ENCODE peak calls at places on chromosomes 6 and 20, in nine cellular contexts. One of them, this sample, is unnamed.

GRCh38 chr20:55540013-55540412 is 465.3 kb downstream of the CBLN4 start:
- DNase-seq in H1: no peak
- DNase-seq in globus pallidus: no peak
- DNase-seq in putamen: no peak
- DNase-seq in GM23248: no peak
- DNase-seq in SW 1271: no peak
- DNase-seq in left ventricle myocardium superior: no peak
- DNase-seq in HepG2: no peak
- DNase-seq in NCI-H2107: no peak
- DNase-seq in this sample: no peak

GRCh38 chr6:125046107-125046925 is 84.1 kb downstream of the RNF217 start:
- DNase-seq in SW 1271: no peak
- DNase-seq in NCI-H2107: no peak
- DNase-seq in left ventricle myocardium superior: no peak
- DNase-seq in putamen: no peak
- DNase-seq in GM23248: peak
- DNase-seq in H1: no peak
- DNase-seq in HepG2: no peak
- DNase-seq in globus pallidus: no peak
- DNase-seq in this sample: no peak

GRCh38 chr6:42674780-42675179 is 47.6 kb downstream of the PRPH2 start:
- DNase-seq in GM23248: no peak
- DNase-seq in SW 1271: no peak
- DNase-seq in NCI-H2107: no peak
- DNase-seq in globus pallidus: no peak
- DNase-seq in H1: no peak
- DNase-seq in HepG2: no peak
- DNase-seq in putamen: no peak
- DNase-seq in left ventricle myocardium superior: no peak
- DNase-seq in this sample: no peak

GRCh38 chr20:38937978-38938473 is 11.8 kb downstream of the FAM83D start:
- DNase-seq in left ventricle myocardium superior: no peak
- DNase-seq in putamen: no peak
- DNase-seq in H1: no peak
- DNase-seq in NCI-H2107: peak
- DNase-seq in globus pallidus: no peak
- DNase-seq in GM23248: no peak
- DNase-seq in HepG2: no peak
- DNase-seq in SW 1271: no peak
- DNase-seq in this sample: no peak

GRCh38 chr6:75143186-75143585 is 62.7 kb downstream of the COL12A1 start:
- DNase-seq in globus pallidus: no peak
- DNase-seq in left ventricle myocardium superior: no peak
- DNase-seq in SW 1271: no peak
- DNase-seq in HepG2: no peak
- DNase-seq in NCI-H2107: no peak
- DNase-seq in H1: no peak
- DNase-seq in GM23248: peak
- DNase-seq in putamen: no peak
- DNase-seq in this sample: no peak

GRCh38 chr20:22232473-22232872 is 351.9 kb downstream of the FOXA2 start:
- DNase-seq in GM23248: no peak
- DNase-seq in SW 1271: no peak
- DNase-seq in putamen: no peak
- DNase-seq in NCI-H2107: no peak
- DNase-seq in globus pallidus: no peak
- DNase-seq in left ventricle myocardium superior: no peak
- DNase-seq in H1: no peak
- DNase-seq in HepG2: no peak
- DNase-seq in this sample: no peak

GRCh38 chr6:1952726-1953360 is 292.6 kb downstream of the GMDS start:
- DNase-seq in putamen: no peak
- DNase-seq in left ventricle myocardium superior: no peak
- DNase-seq in NCI-H2107: no peak
- DNase-seq in HepG2: no peak
- DNase-seq in globus pallidus: no peak
- DNase-seq in GM23248: peak
- DNase-seq in SW 1271: no peak
- DNase-seq in H1: no peak
- DNase-seq in this sample: no peak

GRCh38 chr20:57589123-57589727 is 28.3 kb downstream of the PCK1 start:
- DNase-seq in GM23248: no peak
- DNase-seq in HepG2: no peak
- DNase-seq in putamen: no peak
- DNase-seq in left ventricle myocardium superior: no peak
- DNase-seq in SW 1271: no peak
- DNase-seq in H1: no peak
- DNase-seq in NCI-H2107: no peak
- DNase-seq in globus pallidus: no peak
- DNase-seq in this sample: no peak

GRCh38 chr6:143772110-143772509 is 71.0 kb upstream of the LTV1 start:
- DNase-seq in H1: no peak
- DNase-seq in globus pallidus: no peak
- DNase-seq in putamen: no peak
- DNase-seq in NCI-H2107: no peak
- DNase-seq in SW 1271: no peak
- DNase-seq in HepG2: no peak
- DNase-seq in left ventricle myocardium superior: no peak
- DNase-seq in GM23248: peak
- DNase-seq in this sample: no peak

GRCh38 chr6:113901482-113901881 is 44.3 kb downstream of the MARCKS start:
- DNase-seq in globus pallidus: no peak
- DNase-seq in left ventricle myocardium superior: no peak
- DNase-seq in GM23248: peak
- DNase-seq in NCI-H2107: no peak
- DNase-seq in HepG2: no peak
- DNase-seq in H1: no peak
- DNase-seq in SW 1271: no peak
- DNase-seq in putamen: no peak
- DNase-seq in this sample: no peak

GRCh38 chr20:38604873-38605303 is 3.3 kb downstream of the ARHGAP40 start:
- DNase-seq in SW 1271: no peak
- DNase-seq in putamen: no peak
- DNase-seq in HepG2: peak
- DNase-seq in H1: no peak
- DNase-seq in GM23248: peak
- DNase-seq in globus pallidus: no peak
- DNase-seq in left ventricle myocardium superior: no peak
- DNase-seq in NCI-H2107: no peak
- DNase-seq in this sample: no peak

GRCh38 chr6:24845578-24845977 is 46.9 kb upstream of the ARMH2 start:
- DNase-seq in GM23248: no peak
- DNase-seq in HepG2: no peak
- DNase-seq in NCI-H2107: no peak
- DNase-seq in left ventricle myocardium superior: no peak
- DNase-seq in globus pallidus: no peak
- DNase-seq in SW 1271: no peak
- DNase-seq in H1: no peak
- DNase-seq in putamen: no peak
- DNase-seq in this sample: no peak

GRCh38 chr6:133289733-133290306 is 48.7 kb downstream of the EYA4 start:
- DNase-seq in left ventricle myocardium superior: no peak
- DNase-seq in GM23248: no peak
- DNase-seq in SW 1271: no peak
- DNase-seq in HepG2: no peak
- DNase-seq in globus pallidus: no peak
- DNase-seq in NCI-H2107: no peak
- DNase-seq in putamen: no peak
- DNase-seq in H1: no peak
- DNase-seq in this sample: no peak

GRCh38 chr20:33671573-33672288 is 2.5 kb downstream of the NECAB3 start:
- DNase-seq in SW 1271: no peak
- DNase-seq in putamen: no peak
- DNase-seq in left ventricle myocardium superior: no peak
- DNase-seq in globus pallidus: no peak
- DNase-seq in H1: no peak
- DNase-seq in HepG2: no peak
- DNase-seq in GM23248: no peak
- DNase-seq in NCI-H2107: no peak
- DNase-seq in this sample: no peak

GRCh38 chr20:42567409-42567808 is 622.3 kb downstream of the PTPRT start:
- DNase-seq in HepG2: no peak
- DNase-seq in H1: no peak
- DNase-seq in GM23248: no peak
- DNase-seq in left ventricle myocardium superior: no peak
- DNase-seq in putamen: no peak
- DNase-seq in SW 1271: no peak
- DNase-seq in NCI-H2107: no peak
- DNase-seq in globus pallidus: no peak
- DNase-seq in this sample: no peak

GRCh38 chr6:119526609-119527605 is 177.3 kb upstream of the MAN1A1 start:
- DNase-seq in left ventricle myocardium superior: no peak
- DNase-seq in NCI-H2107: no peak
- DNase-seq in HepG2: no peak
- DNase-seq in H1: no peak
- DNase-seq in GM23248: peak
- DNase-seq in globus pallidus: no peak
- DNase-seq in putamen: peak
- DNase-seq in SW 1271: no peak
- DNase-seq in this sample: no peak